ENCODE peak calls at places on chromosomes 11 and 22, in nine cellular contexts. Y is AG09319; V is AG08395; P is cardiac muscle cell; H is skeletal muscle cell; F is NB4; D is coronary artery; J is activated CD8-positive, alpha-beta T cell treated with anti-CD3 and anti-CD28 coated beads for 36 hours; W is activated naive CD4-positive, alpha-beta T cell treated with anti-CD3 and anti-CD28 coated beads, Interleukin-2, amount 10 ng/mL, durations not matched to agents 7 days and 5 days. K is an unnamed sample.

GRCh38 chr22:50114221-50114981 is 24.6 kb downstream of the MOV10L1 start:
- DNase-seq in Y (peak; percentile 54), V (peak; percentile 82), P (peak; percentile 88), H (peak; percentile 22), F (no peak), D (no peak), J (no peak), W (no peak), K (no peak)

GRCh38 chr22:31898911-31899310 is 45.4 kb upstream of the YWHAH start:
- DNase-seq in Y (no peak), V (no peak), P (no peak), H (no peak), F (no peak), D (no peak), J (no peak), W (no peak), K (no peak)

GRCh38 chr22:37607010-37607911 is 1.4 kb upstream of the GGA1 start:
- DNase-seq in Y (no peak), V (peak; percentile 75), P (peak; percentile 68), H (no peak), F (peak; percentile 75), D (peak; percentile 87), J (peak; percentile 92), W (peak; percentile 93), K (peak; percentile 88)

GRCh38 chr11:78767409-78767932 is 192.8 kb upstream of the NARS2 start:
- DNase-seq in Y (no peak), V (no peak), P (no peak), H (no peak), F (no peak), D (no peak), J (no peak), W (no peak), K (no peak)

GRCh38 chr22:33380789-33381530 is 322.8 kb upstream of the SYN3 start:
- DNase-seq in Y (peak; percentile 31), V (peak; percentile 92), P (peak; percentile 85), H (peak; percentile 48), F (peak; percentile 62), D (no peak), J (no peak), W (no peak), K (no peak)

GRCh38 chr11:71999813-72000590 is 1.3 kb downstream of the IL18BP start:
- DNase-seq in Y (no peak), V (no peak), P (no peak), H (no peak), F (no peak), D (no peak), J (no peak), W (no peak), K (peak; percentile 40)

GRCh38 chr11:113577356-113578163 is 102.4 kb upstream of the DRD2 start:
- DNase-seq in Y (no peak), V (no peak), P (no peak), H (no peak), F (no peak), D (no peak), J (no peak), W (no peak), K (no peak)

GRCh38 chr11:1202154-1202775 is 20.6 kb upstream of the MUC5B start:
- DNase-seq in Y (no peak), V (peak; percentile 40), P (peak; percentile 14), H (no peak), F (peak; percentile 62), D (peak; percentile 60), J (peak; percentile 47), W (peak; percentile 23), K (no peak)

GRCh38 chr11:126229782-126230540 is 18.4 kb downstream of the FAM118B start:
- DNase-seq in Y (no peak), V (no peak), P (peak; percentile 51), H (no peak), F (no peak), D (no peak), J (no peak), W (no peak), K (no peak)

GRCh38 chr11:117557321-117557720 is 229.7 kb downstream of the CEP164 start:
- DNase-seq in Y (no peak), V (no peak), P (no peak), H (no peak), F (no peak), D (no peak), J (no peak), W (no peak), K (no peak)

GRCh38 chr11:110295487-110296225 is 758 bp downstream of the RDX start:
- DNase-seq in Y (no peak), V (peak; percentile 65), P (peak; percentile 46), H (no peak), F (peak; percentile 83), D (peak; percentile 75), J (peak; percentile 67), W (peak; percentile 65), K (peak; percentile 85)

GRCh38 chr22:37636186-37636948 is 3.1 kb upstream of the SH3BP1 start:
- DNase-seq in Y (no peak), V (peak; percentile 25), P (peak; percentile 84), H (peak; percentile 65), F (peak; percentile 90), D (no peak), J (peak; percentile 69), W (peak; percentile 59), K (peak; percentile 15)

GRCh38 chr11:64025205-64025604 is 10.5 kb upstream of the FLRT1 start:
- DNase-seq in Y (no peak), V (no peak), P (no peak), H (no peak), F (no peak), D (no peak), J (no peak), W (no peak), K (no peak)

GRCh38 chr11:125935629-125936199 is 10.1 kb upstream of the VSIG10L2 start:
- DNase-seq in Y (peak; percentile 8), V (peak; percentile 27), P (peak; percentile 21), H (no peak), F (no peak), D (no peak), J (no peak), W (no peak), K (no peak)

GRCh38 chr22:36375071-36375980 is 12.4 kb downstream of the MYH9 start:
- DNase-seq in Y (no peak), V (no peak), P (no peak), H (no peak), F (peak; percentile 32), D (no peak), J (no peak), W (no peak), K (no peak)

GRCh38 chr11:64751136-64751535 is 7.2 kb upstream of the RASGRP2 start:
- DNase-seq in Y (no peak), V (no peak), P (no peak), H (no peak), F (no peak), D (no peak), J (no peak), W (no peak), K (no peak)

GRCh38 chr22:37176464-37177061 is 11.5 kb downstream of the C1QTNF6 start:
- DNase-seq in Y (no peak), V (peak; percentile 86), P (peak; percentile 89), H (peak; percentile 67), F (peak; percentile 47), D (no peak), J (peak; percentile 40), W (peak; percentile 23), K (peak; percentile 27)

GRCh38 chr22:24471570-24471969 is 23.6 kb upstream of the UPB1 start:
- DNase-seq in Y (no peak), V (no peak), P (peak; percentile 95), H (peak; percentile 73), F (no peak), D (no peak), J (no peak), W (no peak), K (no peak)

GRCh38 chr22:38843201-38843715 is 570 bp downstream of the NPTXR start:
- DNase-seq in Y (no peak), V (peak; percentile 71), P (peak; percentile 82), H (peak; percentile 60), F (peak; percentile 80), D (no peak), J (peak; percentile 63), W (peak; percentile 67), K (peak; percentile 47)